ENCODE peak calls at places on chromosome 22, in four cellular contexts. P, N, H and D are unnamed samples. For H3K27me3, the result is how much of the 10 kb centered on the place peaks cover.

GRCh38 chr22:43876866-43877509 is 14.7 kb upstream of the SULT4A1 start:
- DNase-seq in P (no peak), N (no peak), H (no peak), D (no peak)

GRCh38 chr22:18954333-18954732 is 18.2 kb upstream of the PRODH start:
- DNase-seq in P (peak), N (peak), H (peak), D (peak)

GRCh38 chr22:49724030-49724892 is 103.4 kb downstream of the BRD1 start:
- DNase-seq in P (no peak), N (no peak), H (no peak), D (no peak)

GRCh38 chr22:19122752-19123492 is 710 bp upstream of the DGCR2 start:
- DNase-seq in P (peak), N (no peak), H (peak), D (no peak)

GRCh38 chr22:50317674-50318073 is 9.1 kb downstream of the DENND6B start:
- DNase-seq in P (no peak), N (no peak), H (no peak), D (no peak)

GRCh38 chr22:27801197-27801615 is 350 bp downstream of the MN1 start:
- DNase-seq in P (no peak), N (no peak), H (peak), D (no peak)

GRCh38 chr22:46518038-46518437 is 19.4 kb downstream of the CELSR1 start:
- DNase-seq in P (no peak), N (no peak), H (no peak), D (no peak)

GRCh38 chr22:36257948-36258674 is 5.2 kb downstream of the APOL1 start:
- DNase-seq in P (no peak), N (no peak), H (no peak), D (no peak)

GRCh38 chr22:36417281-36417686 is 29.5 kb upstream of the MYH9 start:
- DNase-seq in P (peak), N (no peak), H (peak), D (no peak)

GRCh38 chr22:27880778-27881394 is 38.2 kb downstream of the PITPNB start:
- DNase-seq in P (peak), N (no peak), H (no peak), D (peak)

GRCh38 chr22:35575116-35575748 is 34.6 kb downstream of the RASD2 start:
- DNase-seq in P (no peak), N (no peak), H (no peak), D (no peak)

GRCh38 chr22:46402505-46402904 is 67.0 kb downstream of the TRMU start:
- DNase-seq in P (no peak), N (no peak), H (no peak), D (no peak)

GRCh38 chr22:28582806-28583205 is 96.8 kb downstream of the TTC28 start:
- DNase-seq in P (no peak), N (no peak), H (no peak), D (no peak)

GRCh38 chr22:28949788-28950187 is 66.4 kb downstream of the ZNRF3 start:
- DNase-seq in P (no peak), N (no peak), H (no peak), D (no peak)

GRCh38 chr22:49768511-49768910 is 59.2 kb downstream of the BRD1 start:
- DNase-seq in P (no peak), N (no peak), H (peak), D (no peak)

GRCh38 chr22:44634426-44635321 is 67.3 kb upstream of the PRR5 start:
- DNase-seq in P (no peak), N (no peak), H (no peak), D (no peak)

GRCh38 chr22:46351131-46351735 is 15.7 kb downstream of the TRMU start:
- DNase-seq in P (no peak), N (no peak), H (no peak), D (no peak)

GRCh38 chr22:46671824-46672432 is 51.7 kb downstream of the GRAMD4 start:
- DNase-seq in P (no peak), N (no peak), H (no peak), D (no peak)

DNA sequence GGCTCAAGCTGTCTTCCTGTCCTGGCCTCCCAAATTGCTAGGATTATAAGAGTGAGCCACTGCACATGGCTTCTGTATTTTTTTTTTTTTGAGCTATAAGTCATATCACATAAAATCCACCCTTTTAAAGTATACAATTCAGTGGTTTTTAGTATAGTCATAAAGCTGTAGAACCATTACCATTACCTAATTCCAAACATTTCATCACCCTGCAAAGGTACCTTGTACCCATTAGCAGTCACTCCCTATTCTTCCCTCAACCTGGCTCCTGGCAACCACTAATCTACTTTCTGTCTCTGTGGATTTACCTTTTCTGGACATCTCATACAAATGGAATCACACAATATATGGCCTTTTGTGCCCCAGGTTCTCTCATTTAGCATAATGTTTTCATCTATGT is 84.5 kb downstream of the MTMR3 start:
- DNase-seq in P (no peak), N (no peak), H (peak), D (no peak)
- TF ChIP-seq POLR2A in P (no peak), N (no peak), H (no peak), D (no peak)

GRCh38 chr22:22156716-22157499 is 87.7 kb upstream of the VPREB1 start:
- DNase-seq in P (peak), N (no peak), H (peak), D (no peak)

GRCh38 chr22:22157500-22157822 is 87.1 kb upstream of the VPREB1 start:
- DNase-seq in P (no peak), N (no peak), H (no peak), D (no peak)

GRCh38 chr22:22158965-22159364 is 85.6 kb upstream of the VPREB1 start:
- DNase-seq in P (no peak), N (no peak), H (no peak), D (no peak)

GRCh38 chr22:22158207-22158816 is 86.3 kb upstream of the VPREB1 start:
- DNase-seq in P (no peak), N (no peak), H (no peak), D (no peak)

GRCh38 chr22:22159384-22159783 is 85.2 kb upstream of the VPREB1 start:
- DNase-seq in P (no peak), N (no peak), H (no peak), D (no peak)
- H3K27ac ChIP-seq in P (no peak), N (no peak), H (no peak), D (no peak)

GRCh38 chr22:23353696-23354095 is 173.4 kb downstream of the BCR start:
- DNase-seq in P (no peak), N (no peak), H (no peak), D (no peak)

GRCh38 chr22:23356094-23356493 is 175.8 kb downstream of the BCR start:
- DNase-seq in P (no peak), N (no peak), H (no peak), D (no peak)

GRCh38 chr22:23353004-23353403 is 172.7 kb downstream of the BCR start:
- DNase-seq in P (no peak), N (no peak), H (no peak), D (no peak)

GRCh38 chr22:23359583-23360123 is 179.3 kb downstream of the BCR start:
- DNase-seq in P (no peak), N (no peak), H (no peak), D (no peak)

GRCh38 chr22:23357028-23357427 is 176.7 kb downstream of the BCR start:
- DNase-seq in P (no peak), N (no peak), H (no peak), D (no peak)
- H3K27me3 ChIP-seq in P (under half), N (under half), H (under half), D (under half)

GRCh38 chr22:25404923-25405853 is 159.3 kb upstream of the GRK3 start:
- DNase-seq in P (peak), N (no peak), H (peak), D (peak)
- TF ChIP-seq POLR2A in P (peak), N (peak), H (peak), D (peak)

DNA sequence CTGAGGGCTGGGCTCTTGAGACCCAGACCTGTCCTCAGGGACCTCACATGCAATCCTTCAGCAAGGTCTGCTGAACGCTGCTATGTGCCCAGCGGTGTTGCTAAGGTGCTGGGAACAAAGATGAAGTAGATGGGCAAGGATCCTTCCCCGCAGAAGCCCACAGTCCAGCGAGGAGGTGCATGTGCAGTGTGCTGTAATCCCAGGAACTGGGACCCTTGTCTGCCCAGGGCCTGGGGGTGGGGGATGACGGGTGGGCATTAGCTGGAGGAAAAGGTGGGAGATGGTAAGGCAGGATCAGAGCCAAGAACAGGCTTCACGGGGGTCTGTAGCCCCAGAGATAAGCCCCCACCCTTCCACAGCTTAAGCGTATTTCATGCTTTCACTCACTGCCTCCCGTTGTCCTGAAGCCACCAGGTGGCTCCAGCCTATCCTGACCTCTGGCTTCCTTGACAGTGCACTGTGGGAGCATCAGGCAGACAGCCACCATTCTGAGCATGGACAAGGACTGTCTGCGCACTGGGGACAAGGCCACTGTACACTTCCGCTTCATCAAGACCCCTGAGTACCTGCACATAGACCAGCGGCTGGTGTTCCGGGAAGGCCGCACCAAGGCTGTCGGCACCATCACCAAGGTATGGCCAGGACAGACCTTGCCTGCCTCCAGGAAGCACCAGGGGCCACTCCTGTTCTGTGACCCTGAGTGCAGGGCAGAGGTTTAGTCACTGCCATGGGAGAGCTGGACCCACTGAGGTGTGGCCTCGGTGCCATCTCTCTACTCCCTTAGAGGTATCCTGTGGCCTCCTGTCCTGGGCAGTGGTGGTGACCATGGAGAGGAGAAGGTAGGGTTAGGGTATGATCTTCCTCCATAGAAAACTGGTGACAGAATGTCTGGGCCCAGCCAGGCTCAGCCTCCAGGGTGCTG is 22.0 kb downstream of the GTPBP1 start:
- DNase-seq in P (no peak), N (no peak), H (no peak), D (no peak)
- H3K27ac ChIP-seq in P (no peak), N (no peak), H (no peak), D (no peak)

GRCh38 chr22:24826710-24827285 is 20.8 kb downstream of the SGSM1 start:
- DNase-seq in P (no peak), N (no peak), H (peak), D (no peak)
- H3K27me3 ChIP-seq in P (under half), N (under half), H (under half), D (under half)

DNA sequence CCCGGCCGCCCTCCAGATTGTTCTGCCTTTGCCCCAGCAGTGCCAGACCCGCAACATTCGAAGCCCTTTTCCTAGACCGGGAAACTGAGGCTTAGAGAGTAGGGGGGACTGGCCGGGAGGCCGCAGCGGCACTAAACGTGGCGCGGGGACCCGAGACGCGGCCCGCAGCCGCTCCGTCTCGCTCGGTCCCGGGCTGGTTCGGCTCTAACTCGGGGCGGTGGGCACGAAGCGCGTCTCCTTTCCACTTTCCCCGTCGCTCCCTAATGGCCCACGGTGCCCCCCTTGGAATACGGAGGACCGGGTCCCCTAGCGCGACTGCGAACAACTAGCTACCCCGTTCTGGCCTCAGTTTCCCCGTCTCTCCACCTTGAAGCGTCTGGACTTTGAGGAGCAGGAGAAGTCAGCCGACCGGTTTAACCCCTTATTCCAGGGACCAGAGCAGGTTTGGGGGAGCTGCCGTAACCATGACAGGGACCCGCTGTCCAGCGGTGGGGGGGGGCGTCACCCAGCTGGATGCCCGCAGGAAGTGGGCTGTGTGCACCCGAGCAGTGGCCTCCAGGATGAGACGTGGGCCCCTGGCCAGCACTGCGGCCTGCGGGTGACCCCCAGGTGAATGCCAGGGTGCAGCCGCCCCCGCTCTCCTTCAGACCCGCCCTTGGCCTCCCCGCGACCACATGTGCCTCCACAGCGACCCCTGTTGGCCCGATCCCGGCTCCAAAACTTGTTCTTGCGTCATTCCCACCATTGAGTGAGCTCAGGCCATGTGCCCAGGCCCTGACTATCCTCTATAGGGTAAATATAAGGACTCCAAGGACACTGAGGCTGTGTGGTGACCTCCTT is 1.1 kb downstream of the CDC42EP1 start:
- DNase-seq in P (peak), N (peak), H (peak), D (peak)
- TF ChIP-seq POLR2A in P (peak), N (peak), H (peak), D (peak)

DNA sequence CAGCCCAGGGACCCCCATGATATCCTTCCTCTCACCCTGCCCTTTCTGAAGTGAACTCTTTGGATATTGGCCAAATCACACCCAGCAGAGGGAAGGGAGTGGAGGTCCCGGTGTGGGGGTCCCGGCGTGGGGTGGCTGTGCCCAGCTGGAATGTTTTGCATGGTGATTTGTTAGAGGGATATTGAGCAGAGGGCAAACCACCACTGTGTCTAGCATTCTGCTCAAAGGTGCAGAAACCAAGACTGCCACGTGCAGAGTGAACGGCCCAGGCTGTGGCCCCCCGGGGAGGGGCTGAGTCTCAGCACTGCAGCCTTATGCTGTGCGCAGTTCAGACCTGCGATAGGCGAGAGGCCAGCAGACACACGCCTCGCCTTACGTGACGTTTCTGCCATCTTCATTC is 7.9 kb upstream of the BID start:
- DNase-seq in P (no peak), N (no peak), H (no peak), D (no peak)
- H3K27ac ChIP-seq in P (no peak), N (no peak), H (no peak), D (no peak)